ENCODE peak calls at places on chromosomes 4 and X, in nine cellular contexts. G is HepG2, K is fibroblast of lung, S is endothelial cell of umbilical vein, L is GM23248, Z is PC-3, D is neural progenitor cell, H is A673, A is astrocyte. P is an unnamed sample.

GRCh38 chr4:2270341-2271165 is 8.6 kb upstream of the MXD4 start:
- DNase-seq in G (no peak), K (no peak), S (no peak), L (no peak), Z (no peak), D (no peak), H (no peak), A (no peak), P (no peak)

GRCh38 chrX:39676434-39676833 is 421.3 kb downstream of the BCOR start:
- DNase-seq in G (no peak), K (no peak), S (no peak), L (no peak), Z (no peak), D (no peak), H (no peak), A (no peak), P (no peak)

GRCh38 chr4:25233737-25234389 is at the start of gene PI4K2B:
- DNase-seq in G (peak; percentile 82), K (peak; percentile 75), S (peak; percentile 86), L (peak; percentile 93), Z (peak; percentile 86), D (peak; percentile 89), H (peak; percentile 93), A (peak; percentile 42), P (peak; percentile 94)

GRCh38 chr4:120001850-120002249 is 64.8 kb downstream of the MAD2L1 start:
- DNase-seq in G (no peak), K (no peak), S (no peak), L (no peak), Z (no peak), D (no peak), H (no peak), A (no peak), P (no peak)

GRCh38 chr4:1336079-1336478 is 10.9 kb upstream of the UVSSA start:
- DNase-seq in G (peak; percentile 66), K (peak; percentile 69), S (no peak), L (peak; percentile 46), Z (no peak), D (no peak), H (no peak), A (no peak), P (peak; percentile 80)

GRCh38 chrX:153387345-153387744 is 13.8 kb downstream of the PNMA6E start:
- DNase-seq in G (no peak), K (no peak), S (no peak), L (no peak), Z (no peak), D (no peak), H (no peak), A (no peak), P (no peak)

GRCh38 chrX:48956728-48957414 is 536 bp downstream of the OTUD5 start:
- DNase-seq in G (no peak), K (no peak), S (peak; percentile 27), L (peak; percentile 48), Z (no peak), D (peak; percentile 33), H (no peak), A (no peak), P (no peak)

GRCh38 chr4:153084939-153085630 is 119.2 kb upstream of the TRIM2 start:
- DNase-seq in G (no peak), K (peak; percentile 62), S (peak; percentile 75), L (peak; percentile 76), Z (peak; percentile 76), D (peak; percentile 77), H (peak; percentile 78), A (peak; percentile 51), P (peak; percentile 36)

GRCh38 chr4:16197842-16198241 is 28.4 kb downstream of the TAPT1 start:
- DNase-seq in G (no peak), K (no peak), S (no peak), L (peak; percentile 12), Z (no peak), D (no peak), H (peak; percentile 45), A (peak; percentile 20), P (no peak)

GRCh38 chrX:103254171-103254824 is 657 bp downstream of the TCEAL8 start:
- DNase-seq in G (peak; percentile 5), K (peak; percentile 34), S (peak; percentile 49), L (peak; percentile 59), Z (peak; percentile 40), D (peak; percentile 88), H (peak; percentile 47), A (peak; percentile 34), P (peak; percentile 15)

GRCh38 chr4:181860157-181860556 is 383.0 kb upstream of the TENM3 start:
- DNase-seq in G (no peak), K (peak; percentile 37), S (no peak), L (peak; percentile 9), Z (no peak), D (no peak), H (peak; percentile 37), A (peak; percentile 89), P (no peak)

GRCh38 chrX:72029473-72030411 is 102.0 kb downstream of the RTL5 start:
- DNase-seq in G (peak; percentile 16), K (peak; percentile 93), S (peak; percentile 89), L (peak; percentile 83), Z (peak; percentile 93), D (peak; percentile 34), H (peak; percentile 16), A (peak; percentile 91), P (peak; percentile 77)

GRCh38 chrX:103823591-103823990 is 8.5 kb downstream of the RAB9B start:
- DNase-seq in G (no peak), K (no peak), S (no peak), L (peak; percentile 51), Z (peak; percentile 45), D (no peak), H (no peak), A (peak; percentile 26), P (no peak)

GRCh38 chrX:9980927-9981326 is 13.8 kb downstream of the CLDN34 start:
- DNase-seq in G (no peak), K (no peak), S (no peak), L (no peak), Z (no peak), D (no peak), H (no peak), A (no peak), P (no peak)

GRCh38 chr4:36173923-36174322 is 70.4 kb downstream of the ARAP2 start:
- DNase-seq in G (no peak), K (no peak), S (no peak), L (no peak), Z (no peak), D (no peak), H (no peak), A (peak; percentile 5), P (no peak)

GRCh38 chr4:56505269-56506109 is at the start of gene ARL9:
- DNase-seq in G (no peak), K (peak; percentile 50), S (peak; percentile 61), L (peak; percentile 85), Z (peak; percentile 49), D (peak; percentile 80), H (peak; percentile 48), A (peak; percentile 46), P (no peak)

GRCh38 chr4:165766976-165767375 is 106.1 kb upstream of the TLL1 start:
- DNase-seq in G (no peak), K (no peak), S (peak; percentile 35), L (no peak), Z (no peak), D (no peak), H (no peak), A (no peak), P (no peak)

GRCh38 chr4:165766018-165766417 is 107.0 kb upstream of the TLL1 start:
- DNase-seq in G (no peak), K (no peak), S (peak; percentile 93), L (no peak), Z (no peak), D (no peak), H (no peak), A (no peak), P (no peak)

GRCh38 chr4:165765053-165765452 is 108.0 kb upstream of the TLL1 start:
- DNase-seq in G (no peak), K (no peak), S (peak; percentile 30), L (no peak), Z (peak; percentile 79), D (no peak), H (no peak), A (no peak), P (no peak)

GRCh38 chr4:165768281-165768680 is 104.8 kb upstream of the TLL1 start:
- DNase-seq in G (no peak), K (no peak), S (no peak), L (no peak), Z (no peak), D (no peak), H (no peak), A (no peak), P (no peak)

DNA sequence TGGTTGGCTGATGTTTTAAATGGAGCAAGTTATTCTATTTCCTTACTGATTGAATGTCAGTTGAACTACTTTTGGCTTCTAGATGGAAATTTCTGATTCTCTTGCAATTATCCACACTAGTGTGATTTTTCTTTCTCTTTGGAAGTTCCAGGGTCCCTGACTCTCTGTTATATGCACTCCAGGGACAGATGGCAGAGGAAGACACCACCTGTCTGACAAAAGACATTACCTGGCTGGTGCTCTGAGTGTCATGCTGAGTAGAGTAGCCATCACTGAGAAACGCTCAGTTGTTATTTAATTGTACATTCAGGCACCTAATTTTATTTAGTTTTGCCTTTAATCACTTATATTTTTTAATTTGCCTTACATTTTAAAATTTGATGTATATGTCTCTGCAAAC is 105.4 kb upstream of the TLL1 start:
- DNase-seq in G (no peak), K (no peak), S (no peak), L (no peak), Z (no peak), D (no peak), H (no peak), A (no peak), P (no peak)
- TF ChIP-seq EZH2 in G (no peak), K (no peak), S (no peak), L (no peak), Z (no peak), D (no peak), H (no peak), A (no peak), P (no peak)

GRCh38 chr4:169270810-169271691 is at the start of gene SH3RF1:
- DNase-seq in G (peak; percentile 38), K (peak; percentile 85), S (peak; percentile 88), L (peak; percentile 95), Z (peak; percentile 83), D (peak; percentile 92), H (peak; percentile 93), A (peak; percentile 74), P (peak; percentile 91)
- TF ChIP-seq EZH2 in G (no peak), K (no peak), S (no peak), L (no peak), Z (no peak), D (peak; percentile 50), H (no peak), A (no peak), P (no peak)

DNA sequence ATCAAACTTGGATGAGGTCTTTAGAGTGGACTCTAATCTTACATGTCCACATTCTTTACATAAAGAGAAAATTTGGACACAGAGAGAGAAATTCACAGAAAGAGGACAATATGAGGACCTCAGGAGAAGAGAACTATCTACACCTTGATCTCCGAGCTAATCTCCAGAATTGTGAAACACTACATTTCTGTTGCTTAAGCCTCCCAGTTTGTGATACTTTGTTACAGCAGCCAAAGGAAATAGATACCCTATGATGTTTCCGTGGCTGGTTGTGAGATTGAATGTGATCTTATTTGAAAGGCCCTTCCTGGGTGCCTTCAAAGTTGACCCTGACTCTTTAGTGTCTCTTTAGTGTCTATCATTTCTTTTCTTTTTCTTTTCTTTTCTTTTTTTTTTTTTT is 326.1 kb upstream of the CLNK start:
- DNase-seq in G (no peak), K (no peak), S (no peak), L (no peak), Z (no peak), D (no peak), H (no peak), A (no peak), P (no peak)
- TF ChIP-seq EZH2 in G (no peak), K (no peak), S (no peak), L (no peak), Z (no peak), D (no peak), H (no peak), A (no peak), P (no peak)

GRCh38 chrX:636971-637659 is 6.5 kb downstream of the SHOX start:
- DNase-seq in G (no peak), K (no peak), S (no peak), L (no peak), Z (no peak), D (peak; percentile 48), H (no peak), A (no peak), P (no peak)
- TF ChIP-seq EZH2 in G (no peak), K (no peak), S (no peak), L (no peak), Z (no peak), D (no peak), H (no peak), A (no peak), P (no peak)

P was measured in PC-9.